ENCODE peak calls at places on chromosomes 2 and 18, in nine cellular contexts. F is IMR-90, L is neural progenitor cell, Z is HepG2, E is GM23338, V is fibroblast of lung, H is endothelial cell of umbilical vein, W is GM23248, R is HCT116. T is an unnamed sample.

GRCh38 chr2:75466708-75467311 is 93.9 kb downstream of the EVA1A start:
- DNase-seq in F (peak), L (peak), Z (peak), E (peak), V (peak), H (peak), W (peak), R (peak), T (peak)

GRCh38 chr2:217934321-217935131 is 68.3 kb downstream of the TNS1 start:
- DNase-seq in F (peak), L (no peak), Z (no peak), E (no peak), V (peak), H (peak), W (peak), R (no peak), T (no peak)

GRCh38 chr18:37778417-37779165 is 213.0 kb upstream of the CELF4 start:
- DNase-seq in F (no peak), L (peak), Z (peak), E (peak), V (peak), H (peak), W (peak), R (peak), T (peak)

GRCh38 chr2:160901631-160902030 is 258.6 kb upstream of the TANK start:
- DNase-seq in F (no peak), L (no peak), Z (no peak), E (no peak), V (no peak), H (no peak), W (no peak), R (no peak), T (no peak)

GRCh38 chr2:10378189-10378588 is 69.9 kb downstream of the ODC1 start:
- DNase-seq in F (no peak), L (no peak), Z (no peak), E (no peak), V (no peak), H (no peak), W (no peak), R (no peak), T (no peak)

GRCh38 chr2:239727182-239727775 is 297.9 kb downstream of the NDUFA10 start:
- DNase-seq in F (no peak), L (no peak), Z (no peak), E (no peak), V (no peak), H (no peak), W (no peak), R (no peak), T (no peak)

GRCh38 chr2:20015482-20016083 is 3.1 kb upstream of the MATN3 start:
- DNase-seq in F (peak), L (peak), Z (peak), E (peak), V (peak), H (peak), W (peak), R (peak), T (peak)

GRCh38 chr18:34595673-34596072 is 114.4 kb upstream of the DTNA start:
- DNase-seq in F (peak), L (peak), Z (peak), E (peak), V (peak), H (peak), W (peak), R (peak), T (no peak)

GRCh38 chr2:53559302-53559967 is 208.2 kb upstream of the CHAC2 start:
- DNase-seq in F (no peak), L (no peak), Z (no peak), E (no peak), V (no peak), H (no peak), W (peak), R (peak), T (peak)

GRCh38 chr2:55364189-55365055 is 55.2 kb downstream of the CCDC88A start:
- DNase-seq in F (peak), L (no peak), Z (no peak), E (no peak), V (peak), H (peak), W (peak), R (no peak), T (peak)

GRCh38 chr2:176022048-176022447 is 20.0 kb upstream of the LNPK start:
- DNase-seq in F (no peak), L (no peak), Z (no peak), E (no peak), V (no peak), H (no peak), W (no peak), R (no peak), T (no peak)

GRCh38 chr18:12659904-12660605 is 2.1 kb upstream of the SPIRE1 start:
- DNase-seq in F (peak), L (peak), Z (peak), E (peak), V (peak), H (peak), W (peak), R (peak), T (peak)

GRCh38 chr2:241959751-241960269 is 90.3 kb downstream of the RTP5 start:
- DNase-seq in F (no peak), L (no peak), Z (no peak), E (no peak), V (no peak), H (no peak), W (no peak), R (no peak), T (no peak)

GRCh38 chr2:120910956-120911951 is 175.6 kb downstream of the GLI2 start:
- DNase-seq in F (peak), L (no peak), Z (no peak), E (no peak), V (no peak), H (no peak), W (peak), R (peak), T (no peak)

GRCh38 chr2:102241616-102242260 is 54.9 kb downstream of the IL1RL2 start:
- DNase-seq in F (no peak), L (no peak), Z (no peak), E (no peak), V (no peak), H (no peak), W (no peak), R (no peak), T (no peak)

GRCh38 chr2:240432820-240433801 is 2.4 kb upstream of the GPC1 start:
- DNase-seq in F (no peak), L (no peak), Z (no peak), E (no peak), V (no peak), H (no peak), W (no peak), R (no peak), T (no peak)

GRCh38 chr2:191012845-191013616 is 940 bp downstream of the STAT1 start:
- DNase-seq in F (peak), L (no peak), Z (peak), E (no peak), V (peak), H (no peak), W (peak), R (no peak), T (peak)

GRCh38 chr2:119947535-119947934 is 65.3 kb upstream of the EPB41L5 start:
- DNase-seq in F (no peak), L (no peak), Z (no peak), E (no peak), V (no peak), H (no peak), W (no peak), R (no peak), T (no peak)

GRCh38 chr2:74291891-74292621 is 51.2 kb downstream of the SLC4A5 start:
- DNase-seq in F (no peak), L (no peak), Z (no peak), E (no peak), V (no peak), H (no peak), W (no peak), R (no peak), T (no peak)

GRCh38 chr2:227280895-227281294 is 44.2 kb upstream of the MFF start:
- DNase-seq in F (peak), L (no peak), Z (no peak), E (no peak), V (no peak), H (no peak), W (peak), R (no peak), T (no peak)

GRCh38 chr2:30030361-30030760 is 109.0 kb upstream of the ALK start:
- DNase-seq in F (no peak), L (no peak), Z (no peak), E (peak), V (no peak), H (no peak), W (no peak), R (no peak), T (no peak)

GRCh38 chr2:200609027-200609614 is 23.3 kb downstream of the AOX1 start:
- DNase-seq in F (peak), L (no peak), Z (no peak), E (no peak), V (peak), H (no peak), W (peak), R (peak), T (peak)

GRCh38 chr2:224083631-224084030 is 44.5 kb upstream of the SERPINE2 start:
- DNase-seq in F (no peak), L (no peak), Z (no peak), E (no peak), V (no peak), H (no peak), W (no peak), R (no peak), T (no peak)

GRCh38 chr2:7530001-7530400 is 612.8 kb downstream of the RNF144A start:
- DNase-seq in F (no peak), L (no peak), Z (no peak), E (no peak), V (no peak), H (no peak), W (peak), R (no peak), T (no peak)

GRCh38 chr2:127025357-127026062 is 81.4 kb downstream of the BIN1 start:
- DNase-seq in F (peak), L (peak), Z (no peak), E (peak), V (peak), H (peak), W (peak), R (no peak), T (no peak)

GRCh38 chr2:58667137-58667774 is 426.1 kb upstream of the FANCL start:
- DNase-seq in F (no peak), L (no peak), Z (no peak), E (no peak), V (no peak), H (peak), W (peak), R (no peak), T (no peak)

GRCh38 chr2:147433822-147434221 is 411.0 kb upstream of the ACVR2A start:
- DNase-seq in F (no peak), L (no peak), Z (no peak), E (no peak), V (no peak), H (no peak), W (no peak), R (no peak), T (no peak)

GRCh38 chr2:140714586-140714985 is 1416.2 kb downstream of the LRP1B start:
- DNase-seq in F (no peak), L (no peak), Z (no peak), E (no peak), V (peak), H (no peak), W (no peak), R (no peak), T (no peak)

GRCh38 chr2:45843136-45843535 is 191.7 kb downstream of the PRKCE start:
- DNase-seq in F (no peak), L (no peak), Z (no peak), E (no peak), V (no peak), H (no peak), W (no peak), R (no peak), T (no peak)
- H2AFZ ChIP-seq in F (no peak), L (no peak), Z (no peak), E (no peak), V (no peak), H (no peak), W (no peak), R (no peak), T (no peak)

GRCh38 chr18:74694436-74694835 is 96.8 kb downstream of the ZNF407 start:
- DNase-seq in F (no peak), L (no peak), Z (no peak), E (no peak), V (no peak), H (no peak), W (no peak), R (no peak), T (no peak)

GRCh38 chr18:74702951-74703350 is 105.3 kb downstream of the ZNF407 start:
- DNase-seq in F (peak), L (no peak), Z (no peak), E (no peak), V (no peak), H (no peak), W (no peak), R (no peak), T (no peak)

GRCh38 chr18:74695170-74695569 is 97.5 kb downstream of the ZNF407 start:
- DNase-seq in F (no peak), L (no peak), Z (no peak), E (no peak), V (no peak), H (no peak), W (no peak), R (no peak), T (no peak)

GRCh38 chr18:74698881-74699280 is 101.2 kb downstream of the ZNF407 start:
- DNase-seq in F (no peak), L (no peak), Z (no peak), E (no peak), V (no peak), H (no peak), W (no peak), R (no peak), T (no peak)

GRCh38 chr18:74699455-74699854 is 101.8 kb downstream of the ZNF407 start:
- DNase-seq in F (no peak), L (no peak), Z (no peak), E (no peak), V (no peak), H (no peak), W (no peak), R (no peak), T (no peak)
- H2AFZ ChIP-seq in F (no peak), L (no peak), Z (no peak), E (no peak), V (no peak), H (no peak), W (no peak), R (no peak), T (no peak)

GRCh38 chr2:202871161-202872141 is at the start of gene ICA1L:
- DNase-seq in F (peak), L (peak), Z (peak), E (peak), V (peak), H (peak), W (peak), R (no peak), T (peak)

GRCh38 chr2:202870431-202871160 is 970 bp downstream of the ICA1L start:
- DNase-seq in F (peak), L (peak), Z (peak), E (peak), V (peak), H (peak), W (peak), R (peak), T (peak)
- H2AFZ ChIP-seq in F (peak), L (peak), Z (peak), E (peak), V (peak), H (peak), W (peak), R (peak), T (peak)

DNA sequence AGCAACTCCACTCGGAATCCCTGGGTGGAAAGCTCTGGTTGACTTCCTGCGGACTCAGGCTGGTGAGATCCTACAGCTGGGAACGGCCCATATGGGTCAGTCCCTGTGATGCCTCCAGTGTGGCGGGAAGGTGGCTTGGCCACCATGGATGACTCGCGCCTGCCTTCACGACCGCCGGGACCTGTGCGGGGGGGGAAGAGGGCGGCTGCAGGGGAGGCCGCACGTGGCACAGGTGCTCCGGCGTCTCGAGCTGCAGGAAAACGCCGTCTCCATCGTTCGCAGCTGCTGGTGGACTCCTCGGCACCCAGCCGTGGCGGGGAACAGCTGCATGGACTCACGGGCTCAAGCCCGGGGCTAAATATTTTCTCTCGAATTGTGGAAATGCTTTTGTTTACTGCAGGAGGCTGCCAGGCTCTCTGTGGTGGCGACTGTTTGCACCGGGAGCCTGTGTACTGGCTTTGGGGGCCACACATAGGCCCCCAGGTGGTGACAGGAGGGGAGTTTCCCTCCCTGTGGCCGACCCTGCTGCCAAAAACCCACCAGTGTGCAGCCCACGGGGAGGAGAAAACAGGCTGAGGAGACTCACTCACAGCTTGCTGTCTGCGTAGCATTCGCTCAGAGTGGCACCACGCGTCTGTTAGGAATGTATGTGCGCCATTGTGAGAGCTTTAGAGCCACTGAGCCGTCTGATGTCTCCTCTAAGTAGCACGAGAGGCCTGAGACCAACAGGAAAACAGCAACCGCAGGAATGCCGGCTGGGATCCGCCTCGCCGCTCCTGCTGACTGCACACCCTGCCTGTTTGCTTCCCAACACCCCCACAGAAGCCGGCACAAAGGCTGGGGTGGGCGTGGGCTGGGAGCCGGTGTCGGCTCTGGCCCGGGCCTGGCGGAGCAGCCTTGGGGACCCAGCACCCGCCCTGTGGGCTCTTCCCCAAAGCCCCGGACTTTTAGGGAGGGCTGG is 89.2 kb downstream of the NFATC1 start:
- DNase-seq in F (peak), L (peak), Z (peak), E (no peak), V (peak), H (peak), W (peak), R (no peak), T (peak)
- H2AFZ ChIP-seq in F (peak), L (no peak), Z (no peak), E (no peak), V (no peak), H (peak), W (peak), R (no peak), T (no peak)

GRCh38 chr2:45256867-45257641 is 247.8 kb upstream of the SIX2 start:
- DNase-seq in F (peak), L (peak), Z (peak), E (peak), V (peak), H (no peak), W (no peak), R (no peak), T (no peak)
- H2AFZ ChIP-seq in F (peak), L (peak), Z (peak), E (peak), V (no peak), H (peak), W (no peak), R (no peak), T (no peak)